ENCODE peak calls at places on chromosomes 5 and 9, in six cellular contexts. F is K562, K is GM12891, G is H1, M is GM12878, R is HepG2. W is an unnamed sample.

GRCh38 chr5:51382508-51382758 is 815 bp upstream of the ISL1 start:
- DNase-seq in M (no peak), K (no peak), R (no peak), G (no peak), F (no peak), W (no peak)

GRCh38 chr9:22170990-22171663 is 162.0 kb upstream of the CDKN2B start:
- DNase-seq in G (no peak), R (no peak), K (no peak), M (peak), F (no peak), W (no peak)

GRCh38 chr5:10126900-10127299 is 122.8 kb downstream of the ATPSCKMT start:
- DNase-seq in G (no peak), M (no peak), K (no peak), R (no peak), F (no peak), W (no peak)

GRCh38 chr5:149652697-149653096 is 71.4 kb downstream of the ARHGEF37 start:
- DNase-seq in F (no peak), K (no peak), M (no peak), R (no peak), G (no peak), W (no peak)

GRCh38 chr9:106286249-106286648 is 576.7 kb upstream of the ZNF462 start:
- DNase-seq in G (peak), F (no peak), R (no peak), M (no peak), K (peak), W (no peak)

GRCh38 chr5:36215910-36216309 is 25.8 kb downstream of the NADK2 start:
- DNase-seq in M (no peak), R (no peak), F (no peak), K (no peak), G (no peak), W (no peak)

GRCh38 chr9:19033015-19033414 is at the start of gene SAXO1:
- DNase-seq in F (no peak), K (no peak), M (no peak), R (no peak), G (no peak), W (no peak)

GRCh38 chr9:80792721-80793120 is 896.6 kb downstream of the TLE1 start:
- DNase-seq in R (no peak), G (no peak), K (no peak), M (no peak), F (no peak), W (no peak)

GRCh38 chr9:95441081-95441480 is 75.7 kb downstream of the PTCH1 start:
- DNase-seq in K (no peak), F (no peak), M (no peak), G (no peak), R (no peak), W (no peak)

GRCh38 chr9:115548826-115549225 is 430.9 kb upstream of the TNC start:
- DNase-seq in F (no peak), K (no peak), G (no peak), R (no peak), M (no peak), W (no peak)

GRCh38 chr9:113609562-113610318 is 146.2 kb downstream of the RGS3 start:
- DNase-seq in R (peak), G (no peak), M (no peak), F (no peak), K (no peak), W (no peak)

GRCh38 chr9:105883847-105884246 is 189.5 kb downstream of the TMEM38B start:
- DNase-seq in M (peak), F (no peak), K (peak), G (no peak), R (no peak), W (no peak)

GRCh38 chr9:68780735-68781134 is 75.7 kb downstream of the PIP5K1B start:
- DNase-seq in F (no peak), M (no peak), R (peak), K (no peak), G (no peak), W (no peak)

GRCh38 chr5:16894236-16895057 is 41.6 kb downstream of the MYO10 start:
- DNase-seq in F (no peak), G (no peak), K (no peak), M (no peak), R (peak), W (no peak)

GRCh38 chr9:133635506-133635902 is 659 bp upstream of the DBH start:
- DNase-seq in F (no peak), M (no peak), G (no peak), R (no peak), K (no peak), W (no peak)

GRCh38 chr9:112378441-112379176 is 1.3 kb upstream of the HSDL2 start:
- DNase-seq in M (no peak), K (no peak), F (no peak), R (no peak), G (peak), W (no peak)

GRCh38 chr5:10626473-10627013 is 62.7 kb downstream of the ANKRD33B start:
- DNase-seq in G (no peak), K (no peak), F (no peak), R (no peak), M (no peak), W (no peak)

GRCh38 chr5:138789771-138790242 is 36.6 kb downstream of the CTNNA1 start:
- DNase-seq in M (no peak), G (no peak), K (peak), R (peak), F (peak), W (peak)

GRCh38 chr5:138793481-138794010 is 40.3 kb downstream of the CTNNA1 start:
- DNase-seq in M (no peak), K (no peak), R (no peak), F (no peak), G (no peak), W (no peak)

GRCh38 chr5:138792181-138792808 is 39.1 kb downstream of the CTNNA1 start:
- DNase-seq in K (no peak), F (no peak), G (no peak), R (no peak), M (no peak), W (no peak)

DNA sequence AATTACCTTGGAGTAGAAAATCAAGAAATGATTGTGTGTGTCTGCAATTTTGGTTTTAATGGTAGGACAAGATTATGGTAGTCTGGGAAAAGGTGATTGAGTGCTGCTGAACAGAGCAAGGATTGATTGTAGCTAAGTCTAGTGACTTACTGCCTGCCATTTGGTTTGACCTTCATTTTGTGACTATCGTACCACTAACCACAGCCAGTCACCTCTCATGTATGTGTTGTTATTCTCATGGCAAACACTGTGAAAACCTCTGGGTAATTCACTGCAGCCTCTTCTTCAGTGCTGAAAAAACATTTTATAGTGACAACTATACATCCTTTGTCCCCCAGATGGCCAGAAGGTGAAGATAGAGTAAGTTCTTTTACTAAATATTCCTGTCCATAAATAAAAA is 37.5 kb downstream of the CTNNA1 start:
- DNase-seq in G (no peak), R (no peak), F (no peak), K (no peak), M (no peak), W (no peak)
- TF ChIP-seq TAF1 in G (no peak), R (no peak), F (no peak), K (no peak), M (no peak), W (no peak)

GRCh38 chr5:67815455-67816391 is 399.8 kb upstream of the PIK3R1 start:
- DNase-seq in R (peak), G (no peak), M (no peak), F (peak), K (no peak), W (no peak)
- TF ChIP-seq POLR2A in R (no peak), G (no peak), M (no peak), F (no peak), K (no peak), W (no peak)

DNA sequence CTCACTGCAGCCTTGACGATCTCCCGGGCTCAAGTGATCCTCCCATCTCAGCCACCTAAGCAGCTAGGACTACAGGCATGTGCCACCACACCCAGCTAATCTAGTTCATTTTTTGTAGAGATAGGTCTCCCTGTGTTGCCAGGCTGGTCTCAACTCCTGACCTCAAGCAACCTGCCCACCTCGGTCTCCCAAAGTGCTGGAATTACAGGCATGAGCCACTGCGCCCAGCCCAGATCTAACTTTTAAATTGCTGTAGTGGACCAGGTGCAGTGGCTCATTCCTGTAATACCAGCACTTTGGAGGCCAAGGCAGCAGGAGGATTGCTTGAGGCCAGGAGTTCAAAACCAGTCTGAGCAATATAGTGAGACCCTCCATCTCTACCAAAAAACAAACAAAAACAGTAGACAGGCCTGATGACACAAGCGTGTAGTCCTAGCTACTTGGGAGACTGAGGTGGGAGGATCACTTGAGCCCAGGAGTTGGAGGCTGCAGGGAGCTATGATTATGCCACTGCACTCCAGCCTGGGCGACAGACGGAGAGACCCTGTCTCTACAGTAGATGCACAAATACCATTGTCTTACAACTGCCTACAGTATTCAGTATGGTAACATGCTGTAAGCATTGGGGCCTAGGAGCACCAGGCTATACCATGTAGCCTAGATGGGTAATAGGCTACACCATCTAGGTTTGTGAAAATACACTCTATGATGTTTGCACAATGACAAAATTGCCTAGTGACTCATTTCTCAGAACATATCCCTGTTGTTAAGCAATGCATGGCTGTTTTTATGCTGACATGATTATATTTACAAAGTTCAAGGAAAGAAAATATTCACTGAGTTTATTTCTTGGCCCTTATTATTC is 1.5 kb upstream of the SIT1 start:
- DNase-seq in R (peak), F (no peak), K (no peak), G (no peak), M (no peak), W (no peak)
- TF ChIP-seq TAF1 in R (no peak), F (no peak), K (no peak), G (no peak), M (no peak), W (no peak)

GRCh38 chr5:14581891-14582796 is 552 bp downstream of the OTULINL start:
- DNase-seq in K (peak), R (no peak), M (no peak), F (no peak), G (no peak), W (peak)
- TF ChIP-seq POLR2A in K (no peak), R (no peak), M (peak), F (no peak), G (no peak), W (no peak)

GRCh38 chr9:97059661-97060060 is 20.7 kb upstream of the CTSV start:
- DNase-seq in R (no peak), K (no peak), G (no peak), M (no peak), F (no peak), W (no peak)
- TF ChIP-seq TAF1 in R (no peak), K (no peak), G (no peak), M (no peak), F (no peak), W (no peak)

GRCh38 chr5:118987988-118988945 is at the start of gene DTWD2:
- DNase-seq in K (peak), F (peak), R (peak), M (peak), G (peak), W (peak)
- TF ChIP-seq POLR2A in K (peak), F (peak), R (peak), M (peak), G (peak), W (peak)

DNA sequence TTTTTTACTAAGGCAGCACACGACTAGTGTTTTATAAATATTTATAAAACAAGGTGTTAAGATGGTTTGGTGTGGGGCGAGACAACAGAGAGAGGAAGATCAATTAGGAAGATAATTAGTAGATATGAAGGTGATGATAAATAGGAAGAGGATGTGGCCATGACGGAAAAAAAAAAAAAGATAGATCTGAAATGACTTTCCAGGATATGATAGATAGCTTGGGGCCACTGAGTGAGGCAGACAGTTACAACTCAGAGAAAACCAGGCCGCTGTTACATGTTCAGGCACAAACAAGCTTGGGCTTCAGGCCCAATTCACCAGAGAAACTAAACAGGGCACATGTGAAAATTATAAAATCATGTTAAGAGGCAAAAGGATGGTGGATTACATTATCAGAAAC is 43.2 kb downstream of the KIAA0825 start:
- DNase-seq in R (no peak), K (no peak), G (no peak), M (no peak), F (no peak), W (no peak)
- TF ChIP-seq TAF1 in R (no peak), K (no peak), G (no peak), M (no peak), F (no peak), W (no peak)

GRCh38 chr5:42887575-42887974 is 75.9 kb upstream of the SELENOP start:
- DNase-seq in M (no peak), G (no peak), R (no peak), K (no peak), F (no peak), W (no peak)

GRCh38 chr5:42889311-42889933 is 77.7 kb upstream of the SELENOP start:
- DNase-seq in M (no peak), F (peak), R (peak), K (peak), G (peak), W (peak)

GRCh38 chr5:42888771-42889170 is 77.1 kb upstream of the SELENOP start:
- DNase-seq in K (no peak), M (no peak), R (no peak), G (no peak), F (no peak), W (no peak)

GRCh38 chr5:42886612-42887011 is 74.9 kb upstream of the SELENOP start:
- DNase-seq in F (no peak), R (no peak), G (no peak), M (no peak), K (no peak), W (no peak)

DNA sequence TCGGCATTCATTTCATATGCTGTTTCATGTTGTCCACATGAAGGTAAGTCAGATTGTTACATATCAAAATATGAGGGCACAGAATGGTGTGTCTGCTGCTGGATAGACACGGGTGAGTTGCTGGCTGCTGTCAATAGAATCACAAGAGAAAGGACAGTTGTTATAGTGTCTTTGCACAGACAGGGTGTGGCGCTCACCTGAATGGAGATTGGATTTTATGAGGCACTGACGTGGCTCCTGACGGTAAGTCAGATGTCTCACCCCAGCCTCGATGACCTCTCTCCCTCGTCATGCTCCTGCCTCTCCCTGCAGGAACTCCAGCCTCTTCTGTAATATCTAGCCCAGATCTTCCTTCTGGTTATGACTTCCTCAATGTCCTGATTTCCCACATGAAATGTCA is 75.4 kb upstream of the SELENOP start:
- DNase-seq in F (no peak), M (no peak), K (no peak), G (no peak), R (no peak), W (no peak)
- TF ChIP-seq POLR2A in F (no peak), M (no peak), K (no peak), G (no peak), R (no peak), W (no peak)